ENCODE peak calls at places on chromosomes 12 and 14, in ten cellular contexts. M is NCI-H460; G is NK-92 treated with Interleukin-12 subunit alpha and Interleukin-12 subunit beta, amount 100 ng/mL, for 24 hours; P is NCI-H1092; K is activated CD4-positive, alpha-beta T cell treated with anti-CD3 and anti-CD28 coated beads, Interleukin-2, amount 50 U/mL, for 24 hours; Q is MV-4-11; L is IMR-90; A is right cardiac atrium; U is GM12865; Y is effector CD4-positive, alpha-beta T cell. W is an unnamed sample.

GRCh38 chr12:69241444-69242092 is 2.2 kb downstream of the CPSF6 start:
- DNase-seq in M (no peak), G (no peak), P (no peak), K (no peak), Q (no peak), L (peak), A (no peak), U (no peak), Y (no peak), W (no peak)

GRCh38 chr14:32354716-32355115 is 25.6 kb downstream of the AKAP6 start:
- DNase-seq in M (no peak), G (no peak), P (peak), K (no peak), Q (no peak), L (no peak), A (no peak), U (no peak), Y (no peak), W (no peak)

GRCh38 chr12:52884526-52885293 is 20.2 kb downstream of the KRT8 start:
- DNase-seq in M (peak), G (peak), P (peak), K (peak), Q (peak), L (peak), A (peak), U (peak), Y (peak), W (peak)

GRCh38 chr12:106861984-106862894 is 87.8 kb downstream of the RIC8B start:
- DNase-seq in M (no peak), G (no peak), P (no peak), K (no peak), Q (peak), L (peak), A (no peak), U (no peak), Y (no peak), W (no peak)

GRCh38 chr14:36870776-36871175 is 209.1 kb downstream of the PAX9 start:
- DNase-seq in M (no peak), G (no peak), P (no peak), K (no peak), Q (no peak), L (no peak), A (no peak), U (no peak), Y (no peak), W (no peak)

GRCh38 chr12:113317122-113317521 is 17.8 kb downstream of the SLC8B1 start:
- DNase-seq in M (no peak), G (no peak), P (no peak), K (no peak), Q (no peak), L (no peak), A (no peak), U (no peak), Y (no peak), W (no peak)

GRCh38 chr14:101721951-101722661 is 39.4 kb upstream of the PPP2R5C start:
- DNase-seq in M (peak), G (peak), P (no peak), K (peak), Q (peak), L (no peak), A (peak), U (peak), Y (peak), W (peak)

GRCh38 chr14:79708991-79709390 is 502.3 kb downstream of the DIO2 start:
- DNase-seq in M (no peak), G (no peak), P (no peak), K (no peak), Q (no peak), L (peak), A (no peak), U (no peak), Y (no peak), W (no peak)

GRCh38 chr12:76264617-76265016 is 83.6 kb downstream of the BBS10 start:
- DNase-seq in M (no peak), G (no peak), P (no peak), K (no peak), Q (no peak), L (peak), A (no peak), U (no peak), Y (no peak), W (no peak)

GRCh38 chr12:108933950-108934349 is 54.1 kb downstream of the DAO start:
- DNase-seq in M (no peak), G (no peak), P (no peak), K (no peak), Q (no peak), L (no peak), A (no peak), U (no peak), Y (no peak), W (no peak)

GRCh38 chr12:52189376-52190174 is 2.2 kb downstream of the KRT80 start:
- DNase-seq in M (no peak), G (no peak), P (no peak), K (no peak), Q (peak), L (peak), A (no peak), U (no peak), Y (no peak), W (no peak)

GRCh38 chr12:89250213-89250612 is 102.1 kb downstream of the DUSP6 start:
- DNase-seq in M (no peak), G (no peak), P (no peak), K (no peak), Q (peak), L (no peak), A (no peak), U (no peak), Y (no peak), W (no peak)

W was measured in activated gamma-delta T cell treated with Interleukin-2 at 50 U/mL for 16 hours.